ENCODE peak calls at places on chromosomes 12 and 14, in five cellular contexts. U, G, I, Q and D are unnamed samples. For H3K36me3 and H3K4me1, the result is how much of the 10 kb centered on the place peaks cover.

GRCh38 chr14:69673099-69673498 is 61.7 kb downstream of the SUSD6 start:
- DNase-seq in Q (no peak), I (no peak), G (no peak), U (no peak), D (peak)

GRCh38 chr12:13576935-13577334 is 380.4 kb downstream of the EMP1 start:
- DNase-seq in G (peak), U (no peak), I (no peak), Q (no peak), D (no peak)

GRCh38 chr14:100105357-100106169 is 40.3 kb downstream of the EVL start:
- DNase-seq in Q (no peak), G (no peak), U (no peak), I (no peak), D (no peak)

GRCh38 chr14:49977126-49977841 is 84.4 kb downstream of the ARF6 start:
- DNase-seq in G (no peak), U (peak), I (no peak), Q (no peak), D (peak)

GRCh38 chr12:6315184-6315583 is 4.7 kb downstream of the PLEKHG6 start:
- DNase-seq in G (no peak), Q (no peak), I (no peak), U (no peak), D (no peak)

GRCh38 chr12:12606793-12607589 is 4.7 kb upstream of the CREBL2 start:
- DNase-seq in I (no peak), U (no peak), G (no peak), Q (peak), D (no peak)

GRCh38 chr14:70917633-70918032 is 10.4 kb downstream of the PCNX1 start:
- DNase-seq in I (no peak), G (no peak), U (no peak), Q (no peak), D (no peak)

GRCh38 chr12:21559855-21560569 is 33.9 kb downstream of the SPX start:
- DNase-seq in I (no peak), Q (peak), U (peak), G (no peak), D (no peak)

GRCh38 chr14:74980398-74980745 is 22.3 kb upstream of the EIF2B2 start:
- DNase-seq in G (no peak), U (peak), I (no peak), Q (no peak), D (no peak)

GRCh38 chr12:111441107-111441928 is 35.6 kb downstream of the SH2B3 start:
- DNase-seq in I (no peak), U (no peak), Q (no peak), G (no peak), D (no peak)

GRCh38 chr14:95431199-95432145 is 85.0 kb downstream of the SYNE3 start:
- DNase-seq in G (peak), U (peak), Q (peak), I (no peak), D (peak)

GRCh38 chr14:104171029-104171697 is 32.8 kb downstream of the KIF26A start:
- DNase-seq in U (no peak), Q (no peak), G (peak), I (no peak), D (peak)

GRCh38 chr12:99975321-99975720 is 9.4 kb downstream of the ANKS1B start:
- DNase-seq in U (no peak), G (no peak), I (no peak), Q (no peak), D (no peak)

GRCh38 chr12:11730299-11731041 is 81.0 kb downstream of the ETV6 start:
- DNase-seq in I (no peak), G (no peak), Q (no peak), U (no peak), D (peak)

GRCh38 chr12:67698711-67699603 is 50.4 kb downstream of the DYRK2 start:
- DNase-seq in I (no peak), Q (peak), U (no peak), G (no peak), D (peak)

GRCh38 chr12:124231980-124232653 is 62.8 kb upstream of the RFLNA start:
- DNase-seq in U (no peak), Q (no peak), I (no peak), G (no peak), D (peak)

GRCh38 chr12:124233846-124234620 is 60.9 kb upstream of the RFLNA start:
- DNase-seq in I (no peak), Q (peak), U (peak), G (no peak), D (no peak)

GRCh38 chr12:124230789-124231188 is 64.1 kb upstream of the RFLNA start:
- DNase-seq in Q (no peak), I (no peak), U (no peak), G (no peak), D (no peak)

GRCh38 chr12:124233041-124233836 is 61.7 kb upstream of the RFLNA start:
- DNase-seq in U (peak), Q (peak), I (no peak), G (no peak), D (peak)

GRCh38 chr12:124232654-124232987 is 62.3 kb upstream of the RFLNA start:
- DNase-seq in U (no peak), I (no peak), Q (no peak), G (peak), D (no peak)
- H3K4me3 ChIP-seq in U (no peak), I (no peak), Q (no peak), G (no peak), D (no peak)

GRCh38 chr12:109940339-109940923 is 40.4 kb downstream of the TCHP start:
- DNase-seq in Q (no peak), I (no peak), U (no peak), G (no peak), D (peak)
- H3K36me3 ChIP-seq in Q (half or more), I (under half), U (under half), G (under half), D (under half)

GRCh38 chr14:62696261-62696968 is 348.8 kb downstream of the KCNH5 start:
- DNase-seq in Q (no peak), I (no peak), G (peak), U (no peak), D (peak)

GRCh38 chr14:62696969-62697328 is 348.3 kb downstream of the KCNH5 start:
- DNase-seq in U (no peak), G (no peak), I (no peak), Q (no peak), D (no peak)

GRCh38 chr14:62692490-62693106 is 352.7 kb downstream of the KCNH5 start:
- DNase-seq in G (no peak), U (no peak), Q (peak), I (no peak), D (peak)

GRCh38 chr14:62691613-62692489 is 353.4 kb downstream of the KCNH5 start:
- DNase-seq in I (peak), G (no peak), Q (peak), U (peak), D (peak)

DNA sequence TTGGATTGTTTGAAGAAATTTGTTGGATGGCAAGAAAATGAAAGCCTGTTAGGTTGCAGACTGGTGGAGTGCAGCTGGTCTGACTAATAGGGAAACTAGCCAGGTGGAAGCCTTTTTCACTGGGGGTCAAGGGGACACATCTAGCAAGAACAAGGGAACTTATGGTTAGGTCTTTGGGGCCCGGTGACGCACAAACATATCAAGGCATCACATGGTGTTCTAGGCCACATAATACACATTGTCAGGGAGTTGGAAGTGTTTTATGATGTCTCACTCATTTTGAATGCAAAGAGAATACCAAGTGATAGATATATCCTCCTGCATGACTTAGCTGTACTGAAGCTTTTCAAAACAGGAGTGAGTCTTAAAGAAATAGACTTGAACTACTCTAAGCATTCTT is 351.2 kb downstream of the KCNH5 start:
- DNase-seq in Q (peak), G (no peak), I (no peak), U (no peak), D (peak)
- H3K4me1 ChIP-seq in Q (under half), G (half or more), I (under half), U (under half), D (under half)

GRCh38 chr12:52244615-52244994 is 11.6 kb downstream of the KRT7 start:
- DNase-seq in I (no peak), Q (peak), U (no peak), G (no peak), D (no peak)

GRCh38 chr12:52241205-52241842 is 8.3 kb downstream of the KRT7 start:
- DNase-seq in G (no peak), U (no peak), Q (no peak), I (no peak), D (no peak)

GRCh38 chr12:52243774-52244614 is 11.0 kb downstream of the KRT7 start:
- DNase-seq in U (peak), I (peak), Q (peak), G (no peak), D (peak)

GRCh38 chr12:52242442-52243263 is 9.6 kb downstream of the KRT7 start:
- DNase-seq in G (no peak), Q (no peak), I (no peak), U (no peak), D (no peak)

GRCh38 chr12:52243264-52243773 is 10.3 kb downstream of the KRT7 start:
- DNase-seq in Q (peak), I (no peak), G (no peak), U (peak), D (no peak)
- H3K4me3 ChIP-seq in Q (no peak), I (no peak), G (no peak), U (no peak), D (no peak)

GRCh38 chr12:47785887-47786661 is 13.0 kb downstream of the SLC48A1 start:
- DNase-seq in I (no peak), U (no peak), Q (no peak), G (no peak), D (peak)

GRCh38 chr12:47787596-47788319 is 14.7 kb downstream of the SLC48A1 start:
- DNase-seq in G (no peak), U (no peak), Q (no peak), I (no peak), D (no peak)

GRCh38 chr12:47785036-47785886 is 12.2 kb downstream of the SLC48A1 start:
- DNase-seq in G (no peak), I (peak), Q (no peak), U (no peak), D (no peak)

GRCh38 chr12:47783821-47784819 is 11.1 kb downstream of the SLC48A1 start:
- DNase-seq in G (no peak), Q (no peak), U (no peak), I (no peak), D (no peak)

DNA sequence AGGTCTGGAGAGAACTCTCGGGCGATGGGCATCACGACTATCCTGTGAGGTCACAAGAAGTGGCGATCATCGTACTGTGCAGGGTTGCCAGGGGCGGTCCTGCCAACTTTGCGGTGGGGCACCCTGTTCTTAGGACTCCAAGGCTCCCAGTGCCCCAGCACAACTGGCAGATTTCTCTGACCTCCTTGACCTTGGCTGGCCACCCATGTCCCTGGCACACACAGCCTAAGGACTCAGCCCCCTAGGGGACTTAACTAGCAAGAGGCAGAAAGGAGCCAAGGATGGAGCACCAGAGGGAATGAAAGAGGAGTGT is 13.6 kb downstream of the SLC48A1 start:
- DNase-seq in G (no peak), Q (no peak), U (no peak), I (no peak), D (no peak)
- H3K36me3 ChIP-seq in G (under half), Q (half or more), U (half or more), I (under half), D (under half)

GRCh38 chr12:104583311-104583710 is 126.6 kb downstream of the CHST11 start:
- DNase-seq in Q (no peak), U (no peak), G (no peak), I (no peak), D (no peak)
- H3K4me1 ChIP-seq in Q (under half), U (under half), G (under half), I (under half), D (under half)

GRCh38 chr12:114406326-114407033 is 536 bp upstream of the TBX5 start:
- DNase-seq in G (peak), I (no peak), Q (no peak), U (no peak), D (no peak)

GRCh38 chr12:114404451-114405198 is 1.3 kb downstream of the TBX5 start:
- DNase-seq in U (no peak), G (no peak), I (no peak), Q (no peak), D (no peak)

GRCh38 chr12:114405199-114405448 is 820 bp downstream of the TBX5 start:
- DNase-seq in Q (no peak), G (no peak), I (no peak), U (no peak), D (no peak)

GRCh38 chr12:114407034-114407420 is 1.1 kb upstream of the TBX5 start:
- DNase-seq in G (no peak), Q (no peak), U (no peak), I (no peak), D (no peak)

DNA sequence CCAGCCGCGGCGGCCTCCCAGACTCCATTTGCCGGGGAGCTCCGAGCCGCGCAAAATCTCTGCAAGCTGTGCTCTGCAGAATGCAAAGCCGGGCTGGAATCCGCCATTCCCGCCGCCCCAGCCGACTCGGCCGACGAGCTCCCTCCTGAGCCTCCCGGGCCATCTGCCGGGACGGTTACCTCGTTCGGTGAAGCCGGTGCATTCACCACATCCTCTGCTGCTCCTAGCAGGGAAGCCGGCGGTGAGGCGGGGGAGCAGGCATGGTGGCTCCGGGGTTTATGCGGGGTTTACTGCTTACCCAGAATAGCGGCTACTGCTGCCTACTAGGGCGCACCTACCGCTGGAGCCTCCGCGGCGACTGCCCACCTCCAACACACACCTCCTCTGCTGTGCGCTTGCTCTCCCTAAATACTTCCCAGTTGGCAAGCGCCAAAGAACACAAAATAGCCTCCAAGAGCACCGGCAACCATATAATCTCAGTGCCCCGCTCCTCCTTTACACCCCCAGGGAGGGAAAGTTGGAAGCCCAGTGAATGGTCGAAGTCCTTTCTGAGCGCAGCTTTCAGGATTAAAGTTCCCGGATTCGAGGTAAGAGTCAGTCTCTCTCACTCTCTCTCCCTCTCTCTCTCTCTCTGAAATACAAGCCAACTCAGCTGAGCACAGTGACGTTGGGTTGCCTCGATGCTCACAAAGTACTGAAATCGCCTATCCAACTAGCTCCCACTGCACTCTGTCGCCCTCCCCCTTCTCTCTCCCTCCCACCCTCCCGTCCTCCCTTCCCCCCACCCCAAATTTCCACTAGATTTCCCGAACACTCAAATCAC is at the start of gene TBX5:
- DNase-seq in I (no peak), U (no peak), G (peak), Q (no peak), D (no peak)
- H3K4me3 ChIP-seq in I (no peak), U (no peak), G (peak), Q (peak), D (no peak)

GRCh38 chr12:56278905-56279304 is 12.2 kb downstream of the COQ10A start:
- DNase-seq in U (no peak), G (no peak), Q (no peak), I (no peak), D (no peak)
- H3K36me3 ChIP-seq in U (under half), G (under half), Q (half or more), I (under half), D (under half)

DNA sequence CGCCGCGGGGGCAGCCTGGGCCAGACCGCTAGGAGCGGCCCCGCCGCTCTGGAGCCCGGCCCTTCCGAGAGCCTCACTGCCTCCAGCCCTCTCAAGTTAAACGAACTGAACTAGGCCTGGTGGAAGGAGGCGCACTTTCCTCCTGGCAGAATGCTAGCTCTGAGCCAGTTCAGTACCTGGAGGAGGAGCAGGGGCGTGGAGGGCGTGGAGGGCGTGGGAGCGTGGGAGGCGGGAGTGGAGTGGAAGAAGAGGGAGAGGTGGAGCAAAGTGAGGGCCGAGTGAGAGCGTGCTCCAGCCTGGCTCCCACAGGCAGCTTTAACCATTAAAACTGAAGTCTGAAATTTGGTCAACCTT is 5.3 kb downstream of the LTB4R start:
- DNase-seq in I (no peak), G (no peak), U (no peak), Q (no peak), D (no peak)
- H3K4me1 ChIP-seq in I (under half), G (under half), U (half or more), Q (under half), D (under half)